ENCODE peak calls at places on chromosomes 2 and 18, in four cellular contexts. One of them, this sample, is unnamed.

GRCh38 chr18:62357079-62357719 is 32.1 kb downstream of the TNFRSF11A start:
- DNase-seq in IMR-90: no peak
- DNase-seq in H1: no peak
- DNase-seq in mesendoderm: no peak
- DNase-seq in this sample: no peak

GRCh38 chr18:42936289-42936688 is 179.2 kb downstream of the RIT2 start:
- DNase-seq in IMR-90: no peak
- DNase-seq in H1: no peak
- DNase-seq in mesendoderm: no peak
- DNase-seq in this sample: no peak

GRCh38 chr18:59556265-59556664 is 141.0 kb downstream of the CCBE1 start:
- DNase-seq in IMR-90: peak; percentile 52
- DNase-seq in H1: no peak
- DNase-seq in mesendoderm: no peak
- DNase-seq in this sample: no peak

GRCh38 chr2:15481000-15481399 is 80.1 kb downstream of the NBAS start:
- DNase-seq in IMR-90: no peak
- DNase-seq in H1: no peak
- DNase-seq in mesendoderm: no peak
- DNase-seq in this sample: no peak

GRCh38 chr18:44896817-44897216 is 216.1 kb downstream of the SETBP1 start:
- DNase-seq in IMR-90: no peak
- DNase-seq in H1: no peak
- DNase-seq in mesendoderm: no peak
- DNase-seq in this sample: no peak

GRCh38 chr2:231479455-231479854 is 15.2 kb upstream of the NCL start:
- DNase-seq in IMR-90: no peak
- DNase-seq in H1: no peak
- DNase-seq in mesendoderm: peak; percentile 25
- DNase-seq in this sample: no peak

GRCh38 chr2:34105015-34105767 is 506.1 kb upstream of the FAM98A start:
- DNase-seq in IMR-90: peak; percentile 83
- DNase-seq in H1: no peak
- DNase-seq in mesendoderm: peak; percentile 5
- DNase-seq in this sample: no peak

GRCh38 chr2:209307161-209308001 is 116.5 kb upstream of the MAP2 start:
- DNase-seq in IMR-90: no peak
- DNase-seq in H1: peak; percentile 77
- DNase-seq in mesendoderm: peak; percentile 34
- DNase-seq in this sample: peak; percentile 69

GRCh38 chr2:182616471-182617393 is 99.3 kb upstream of the DNAJC10 start:
- DNase-seq in IMR-90: peak; percentile 69
- DNase-seq in H1: no peak
- DNase-seq in mesendoderm: no peak
- DNase-seq in this sample: no peak

GRCh38 chr2:235740821-235741220 is 247.0 kb downstream of the AGAP1 start:
- DNase-seq in IMR-90: no peak
- DNase-seq in H1: peak; percentile 65
- DNase-seq in mesendoderm: peak; percentile 52
- DNase-seq in this sample: peak; percentile 70

GRCh38 chr2:69863310-69863709 is 30.4 kb upstream of the SNRNP27 start:
- DNase-seq in IMR-90: no peak
- DNase-seq in H1: no peak
- DNase-seq in mesendoderm: no peak
- DNase-seq in this sample: no peak

GRCh38 chr2:12665334-12665733 is 51.4 kb upstream of the TRIB2 start:
- DNase-seq in IMR-90: no peak
- DNase-seq in H1: no peak
- DNase-seq in mesendoderm: peak; percentile 61
- DNase-seq in this sample: no peak

GRCh38 chr2:100017633-100018032 is 124.8 kb downstream of the AFF3 start:
- DNase-seq in IMR-90: peak; percentile 74
- DNase-seq in H1: no peak
- DNase-seq in mesendoderm: no peak
- DNase-seq in this sample: no peak

GRCh38 chr2:173386441-173387044 is 31.9 kb downstream of the CDCA7 start:
- DNase-seq in IMR-90: no peak
- DNase-seq in H1: no peak
- DNase-seq in mesendoderm: peak; percentile 35
- DNase-seq in this sample: no peak

GRCh38 chr2:180991361-180991760 is 11.0 kb downstream of the UBE2E3 start:
- DNase-seq in IMR-90: no peak
- DNase-seq in H1: no peak
- DNase-seq in mesendoderm: no peak
- DNase-seq in this sample: no peak

GRCh38 chr2:19251554-19251953 is 106.9 kb downstream of the OSR1 start:
- DNase-seq in IMR-90: peak; percentile 22
- DNase-seq in H1: no peak
- DNase-seq in mesendoderm: no peak
- DNase-seq in this sample: no peak

GRCh38 chr2:172226244-172227061 is 123.8 kb upstream of the DLX2 start:
- DNase-seq in IMR-90: no peak
- DNase-seq in H1: no peak
- DNase-seq in mesendoderm: no peak
- DNase-seq in this sample: peak; percentile 17

GRCh38 chr18:8011906-8012305 is 444.8 kb downstream of the PTPRM start:
- DNase-seq in IMR-90: no peak
- DNase-seq in H1: no peak
- DNase-seq in mesendoderm: peak; percentile 48
- DNase-seq in this sample: peak; percentile 39

GRCh38 chr2:234033885-234034284 is 16.6 kb upstream of the SPP2 start:
- DNase-seq in IMR-90: no peak
- DNase-seq in H1: no peak
- DNase-seq in mesendoderm: no peak
- DNase-seq in this sample: no peak

GRCh38 chr18:57915848-57916596 is 112.9 kb upstream of the ATP8B1 start:
- DNase-seq in IMR-90: peak; percentile 47
- DNase-seq in H1: no peak
- DNase-seq in mesendoderm: peak; percentile 18
- DNase-seq in this sample: no peak

GRCh38 chr2:75574106-75574505 is 13.4 kb upstream of the EVA1A start:
- DNase-seq in IMR-90: peak; percentile 20
- DNase-seq in H1: no peak
- DNase-seq in mesendoderm: peak; percentile 29
- DNase-seq in this sample: no peak

GRCh38 chr2:85468704-85469349 is 50.3 kb downstream of the SH2D6 start:
- DNase-seq in IMR-90: peak; percentile 58
- DNase-seq in H1: no peak
- DNase-seq in mesendoderm: peak; percentile 92
- DNase-seq in this sample: peak; percentile 59

GRCh38 chr2:224691563-224691962 is 24.6 kb downstream of the CCDC195 start:
- DNase-seq in IMR-90: peak; percentile 11
- DNase-seq in H1: no peak
- DNase-seq in mesendoderm: no peak
- DNase-seq in this sample: no peak

GRCh38 chr18:29083545-29083944 is 906.6 kb upstream of the CDH2 start:
- DNase-seq in IMR-90: peak; percentile 2
- DNase-seq in H1: no peak
- DNase-seq in mesendoderm: peak; percentile 45
- DNase-seq in this sample: no peak

GRCh38 chr2:48043301-48043700 is 137.0 kb upstream of the FBXO11 start:
- DNase-seq in IMR-90: no peak
- DNase-seq in H1: no peak
- DNase-seq in mesendoderm: peak; percentile 14
- DNase-seq in this sample: no peak

GRCh38 chr2:54009549-54009948 is 38.8 kb upstream of the PSME4 start:
- DNase-seq in IMR-90: no peak
- DNase-seq in H1: no peak
- DNase-seq in mesendoderm: no peak
- DNase-seq in this sample: no peak

GRCh38 chr2:85185431-85185940 is 52.3 kb downstream of the TCF7L1 start:
- DNase-seq in IMR-90: peak; percentile 50
- DNase-seq in H1: no peak
- DNase-seq in mesendoderm: no peak
- DNase-seq in this sample: no peak

GRCh38 chr2:69434753-69435152 is 2.5 kb downstream of the NFU1 start:
- DNase-seq in IMR-90: no peak
- DNase-seq in H1: no peak
- DNase-seq in mesendoderm: no peak
- DNase-seq in this sample: no peak

GRCh38 chr2:118705032-118705431 is 142.4 kb downstream of the EN1 start:
- DNase-seq in IMR-90: peak; percentile 1
- DNase-seq in H1: no peak
- DNase-seq in mesendoderm: no peak
- DNase-seq in this sample: no peak
- H3K56ac ChIP-seq in IMR-90: no peak overlapping the region
- H3K56ac ChIP-seq in H1: no peak overlapping the region
- H3K56ac ChIP-seq in mesendoderm: no peak overlapping the region
- H3K56ac ChIP-seq in this sample: no peak overlapping the region

DNA sequence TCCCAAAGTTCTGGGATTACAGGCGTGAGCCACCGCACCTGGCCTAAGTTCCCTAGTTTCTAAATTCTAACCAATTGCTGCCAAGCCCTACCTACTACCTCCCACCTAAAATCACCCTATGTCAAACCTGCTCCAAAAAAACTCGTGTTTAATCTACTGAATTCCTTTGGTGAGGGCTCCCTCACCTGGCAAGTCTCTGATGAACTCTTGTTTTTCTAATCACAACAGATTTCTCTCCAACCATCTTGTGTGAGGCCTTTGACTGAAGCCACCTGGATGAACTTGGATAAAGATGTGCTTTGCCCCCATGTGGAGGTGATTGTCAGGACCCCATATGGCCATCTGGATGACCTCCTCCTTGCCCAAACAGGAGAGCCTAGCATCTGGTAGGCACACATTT is 17.4 kb upstream of the SLC35G4 start:
- DNase-seq in IMR-90: no peak
- DNase-seq in H1: no peak
- DNase-seq in mesendoderm: peak; percentile 55
- DNase-seq in this sample: peak; percentile 31
- H4K8ac ChIP-seq in IMR-90: no peak overlapping the region
- H4K8ac ChIP-seq in H1: no peak overlapping the region
- H4K8ac ChIP-seq in mesendoderm: no peak overlapping the region
- H4K8ac ChIP-seq in this sample: no peak overlapping the region

GRCh38 chr2:45072862-45073237 is 63.6 kb upstream of the SIX2 start:
- DNase-seq in IMR-90: no peak
- DNase-seq in H1: peak; percentile 34
- DNase-seq in mesendoderm: no peak
- DNase-seq in this sample: peak; percentile 10
- H3K56ac ChIP-seq in IMR-90: no peak overlapping the region
- H3K56ac ChIP-seq in H1: no peak overlapping the region
- H3K56ac ChIP-seq in mesendoderm: no peak overlapping the region
- H3K56ac ChIP-seq in this sample: no peak overlapping the region

GRCh38 chr2:119230219-119230618 is 6.6 kb downstream of the STEAP3 start:
- DNase-seq in IMR-90: no peak
- DNase-seq in H1: no peak
- DNase-seq in mesendoderm: no peak
- DNase-seq in this sample: no peak
- H4K8ac ChIP-seq in IMR-90: peak overlapping the region; percentile 86
- H4K8ac ChIP-seq in H1: no peak overlapping the region
- H4K8ac ChIP-seq in mesendoderm: no peak overlapping the region
- H4K8ac ChIP-seq in this sample: no peak overlapping the region

This sample was measured in H9.